ENCODE peak calls at places on chromosomes 12 and 14, in ten cellular contexts. E is Caki2; J is right lobe of liver; D is CD8-positive, alpha-beta T cell; A is substantia nigra; Y is T-helper 17 cell; O is kidney tubule cell; I is NCI-H774; B is neural progenitor cell; W is GM03348. V is an unnamed sample.

GRCh38 chr12:119180380-119181040 is 1.8 kb downstream of the HSPB8 start:
- DNase-seq in O (peak; percentile 60), J (no peak), I (no peak), W (peak; percentile 74), Y (no peak), A (peak; percentile 12), B (no peak), D (no peak), E (peak; percentile 56), V (peak; percentile 74)

GRCh38 chr14:68140111-68140741 is 320.6 kb downstream of the RAD51B start:
- DNase-seq in O (peak; percentile 100), J (no peak), D (no peak), E (peak; percentile 96), I (no peak), Y (no peak), W (peak; percentile 62), B (peak; percentile 47), A (no peak), V (peak; percentile 100)

GRCh38 chr12:32230607-32230982 is 123.9 kb downstream of the BICD1 start:
- DNase-seq in D (no peak), A (no peak), B (no peak), E (no peak), I (no peak), W (no peak), O (no peak), J (no peak), Y (no peak), V (no peak)

GRCh38 chr14:72755766-72756165 is 138.1 kb downstream of the DPF3 start:
- DNase-seq in Y (no peak), W (no peak), E (no peak), A (no peak), B (no peak), D (no peak), O (no peak), I (no peak), J (no peak), V (peak; percentile 50)

GRCh38 chr14:49962616-49963015 is 69.7 kb downstream of the ARF6 start:
- DNase-seq in W (no peak), B (no peak), E (no peak), J (no peak), D (no peak), I (no peak), O (peak; percentile 92), Y (no peak), A (no peak), V (no peak)

GRCh38 chr14:68487805-68488590 is 304.9 kb downstream of the ZFP36L1 start:
- DNase-seq in D (no peak), W (peak; percentile 74), A (no peak), Y (no peak), O (peak; percentile 41), E (peak; percentile 45), B (peak; percentile 51), I (no peak), J (no peak), V (peak; percentile 53)

GRCh38 chr12:65994318-65994717 is 136.2 kb downstream of the LLPH start:
- DNase-seq in Y (no peak), E (no peak), W (no peak), B (no peak), J (no peak), I (no peak), O (no peak), D (no peak), A (no peak), V (no peak)

GRCh38 chr12:91226951-91227350 is 44.3 kb upstream of the DCN start:
- DNase-seq in I (no peak), W (no peak), B (no peak), A (no peak), D (no peak), O (no peak), Y (no peak), J (no peak), E (no peak), V (no peak)

GRCh38 chr14:32256606-32257005 is 53.5 kb upstream of the RNU6-8 start:
- DNase-seq in I (no peak), J (no peak), A (no peak), Y (no peak), B (no peak), W (no peak), O (no peak), D (no peak), E (no peak), V (peak; percentile 53)

GRCh38 chr12:90013409-90013808 is 304.8 kb upstream of the ATP2B1 start:
- DNase-seq in D (no peak), E (no peak), J (no peak), A (no peak), I (no peak), B (peak; percentile 38), O (no peak), W (no peak), Y (no peak), V (no peak)

GRCh38 chr14:21704340-21704737 is 30.7 kb upstream of the OR4E1 start:
- DNase-seq in D (no peak), B (no peak), A (no peak), J (no peak), I (no peak), E (no peak), W (no peak), Y (no peak), O (no peak), V (no peak)

GRCh38 chr14:102320033-102320660 is 601 bp downstream of the ZNF839 start:
- DNase-seq in Y (peak; percentile 20), I (no peak), D (no peak), A (peak; percentile 28), E (no peak), B (peak; percentile 62), W (peak; percentile 62), J (no peak), O (peak; percentile 47), V (peak; percentile 60)

GRCh38 chr14:36316131-36316530 is 4.3 kb downstream of the MBIP start:
- DNase-seq in B (no peak), J (no peak), Y (no peak), A (no peak), W (no peak), O (peak; percentile 22), E (no peak), I (peak; percentile 51), D (no peak), V (no peak)

GRCh38 chr12:131197490-131197889 is 243.8 kb downstream of the ADGRD1 start:
- DNase-seq in A (no peak), J (no peak), D (no peak), B (no peak), Y (no peak), I (no peak), E (no peak), W (no peak), O (no peak), V (no peak)

GRCh38 chr12:47317182-47317915 is 237.6 kb upstream of the AMIGO2 start:
- DNase-seq in D (no peak), A (no peak), E (no peak), O (no peak), Y (no peak), B (no peak), I (peak; percentile 59), W (no peak), J (peak; percentile 58), V (peak; percentile 36)

GRCh38 chr14:58072288-58073071 is 79.5 kb downstream of the ARMH4 start:
- DNase-seq in D (peak; percentile 1), W (peak; percentile 66), Y (no peak), O (peak; percentile 79), J (no peak), A (peak; percentile 11), I (peak; percentile 24), E (peak; percentile 50), B (peak; percentile 77), V (peak; percentile 72)

GRCh38 chr14:57834001-57834598 is 31.8 kb downstream of the SLC35F4 start:
- DNase-seq in O (no peak), J (no peak), A (no peak), D (no peak), W (no peak), E (no peak), B (no peak), I (no peak), Y (no peak), V (no peak)

GRCh38 chr12:71746983-71747611 is 7.6 kb upstream of the RAB21 start:
- DNase-seq in W (peak; percentile 55), I (peak; percentile 79), B (peak; percentile 59), J (no peak), Y (no peak), D (no peak), O (peak; percentile 75), A (peak; percentile 16), E (peak; percentile 51), V (peak; percentile 73)